ENCODE peak calls at places on chromosomes 13 and 19, in seven cellular contexts. J, C, O, R, X, P and E are unnamed samples.

GRCh38 chr19:10884273-10884672 is 12.9 kb downstream of the CARM1 start:
- DNase-seq in J (no peak), C (peak), O (no peak), R (no peak), X (no peak), P (no peak), E (no peak)

GRCh38 chr19:58561373-58562125 is 3.1 kb upstream of the UBE2M start:
- DNase-seq in J (no peak), C (no peak), O (no peak), R (no peak), X (no peak), P (no peak), E (no peak)

GRCh38 chr19:31114585-31114984 is 234.7 kb downstream of the TSHZ3 start:
- DNase-seq in J (no peak), C (no peak), O (no peak), R (no peak), X (no peak), P (no peak), E (no peak)

GRCh38 chr13:67619987-67620386 is 389.9 kb upstream of the PCDH9 start:
- DNase-seq in J (peak), C (peak), O (no peak), R (no peak), X (no peak), P (no peak), E (no peak)

GRCh38 chr19:4933528-4933927 is 24.2 kb downstream of the UHRF1 start:
- DNase-seq in J (no peak), C (no peak), O (no peak), R (no peak), X (no peak), P (no peak), E (no peak)

GRCh38 chr19:13149628-13150186 is 468 bp downstream of the STX10 start:
- DNase-seq in J (peak), C (no peak), O (no peak), R (no peak), X (peak), P (no peak), E (peak)

GRCh38 chr19:55638864-55639359 is 1.9 kb upstream of the ZNF580 start:
- DNase-seq in J (peak), C (peak), O (no peak), R (peak), X (peak), P (no peak), E (peak)

GRCh38 chr13:51971520-51972426 is 39.5 kb downstream of the ATP7B start:
- DNase-seq in J (no peak), C (no peak), O (no peak), R (no peak), X (peak), P (no peak), E (no peak)

GRCh38 chr19:55838251-55838650 is 1.9 kb downstream of the NLRP4 start:
- DNase-seq in J (no peak), C (no peak), O (no peak), R (no peak), X (no peak), P (peak), E (no peak)

GRCh38 chr19:45716314-45717130 is 14.2 kb downstream of the FBXO46 start:
- DNase-seq in J (peak), C (no peak), O (no peak), R (peak), X (no peak), P (no peak), E (peak)

GRCh38 chr13:21638319-21639282 is 32.3 kb upstream of the FGF9 start:
- DNase-seq in J (peak), C (peak), O (no peak), R (peak), X (no peak), P (no peak), E (peak)

GRCh38 chr19:44747739-44748425 is 626 bp upstream of the BCL3 start:
- DNase-seq in J (peak), C (peak), O (no peak), R (no peak), X (peak), P (no peak), E (peak)

GRCh38 chr13:50015263-50015662 is at the start of gene KCNRG:
- DNase-seq in J (no peak), C (peak), O (no peak), R (no peak), X (no peak), P (no peak), E (no peak)

GRCh38 chr19:12796146-12797071 is 5.1 kb downstream of the JUNB start:
- DNase-seq in J (peak), C (peak), O (no peak), R (peak), X (peak), P (no peak), E (peak)

GRCh38 chr19:45423589-45424190 is at the start of gene ERCC1:
- DNase-seq in J (peak), C (peak), O (peak), R (peak), X (peak), P (peak), E (peak)

GRCh38 chr13:110869805-110870706 is 44.8 kb downstream of the ANKRD10 start:
- DNase-seq in J (peak), C (peak), O (no peak), R (peak), X (peak), P (no peak), E (peak)

GRCh38 chr19:21482863-21483276 is 22.5 kb upstream of the ZNF429 start:
- DNase-seq in J (peak), C (no peak), O (peak), R (peak), X (peak), P (no peak), E (peak)

GRCh38 chr19:39446365-39447084 is 1.1 kb downstream of the SUPT5H start:
- DNase-seq in J (no peak), C (no peak), O (no peak), R (no peak), X (no peak), P (no peak), E (no peak)

GRCh38 chr13:57629821-57630235 is 1.7 kb upstream of the PCDH17 start:
- DNase-seq in J (peak), C (peak), O (peak), R (peak), X (no peak), P (no peak), E (peak)

GRCh38 chr19:15394426-15394825 is 14.8 kb upstream of the AKAP8 start:
- DNase-seq in J (no peak), C (no peak), O (no peak), R (no peak), X (no peak), P (no peak), E (no peak)

GRCh38 chr19:5679289-5680082 is 830 bp downstream of the MICOS13 start:
- DNase-seq in J (no peak), C (no peak), O (no peak), R (no peak), X (no peak), P (no peak), E (no peak)

GRCh38 chr19:49809155-49809986 is 3.7 kb downstream of the FUZ start:
- DNase-seq in J (peak), C (no peak), O (no peak), R (no peak), X (peak), P (no peak), E (peak)

GRCh38 chr13:94128430-94128829 is 351.1 kb downstream of the DCT start:
- DNase-seq in J (no peak), C (no peak), O (no peak), R (no peak), X (no peak), P (no peak), E (no peak)

GRCh38 chr19:16417660-16418596 is 53.8 kb downstream of the EPS15L1 start:
- DNase-seq in J (peak), C (peak), O (peak), R (peak), X (peak), P (no peak), E (peak)

GRCh38 chr13:67023088-67023893 is 206.8 kb downstream of the PCDH9 start:
- DNase-seq in J (peak), C (peak), O (no peak), R (no peak), X (no peak), P (no peak), E (no peak)

GRCh38 chr19:54436031-54436523 is 12.9 kb upstream of the LENG8 start:
- DNase-seq in J (no peak), C (no peak), O (no peak), R (no peak), X (no peak), P (no peak), E (no peak)

GRCh38 chr19:35306473-35307246 is 14.7 kb downstream of the MAG start:
- DNase-seq in J (no peak), C (no peak), O (no peak), R (peak), X (peak), P (no peak), E (no peak)

GRCh38 chr13:39148513-39148961 is 110.3 kb downstream of the NHLRC3 start:
- DNase-seq in J (no peak), C (no peak), O (no peak), R (no peak), X (no peak), P (no peak), E (no peak)

GRCh38 chr13:75813323-75813722 is 177.2 kb downstream of the LMO7 start:
- DNase-seq in J (no peak), C (no peak), O (no peak), R (no peak), X (no peak), P (no peak), E (peak)

GRCh38 chr19:11288349-11288748 is 7.6 kb upstream of the TSPAN16 start:
- DNase-seq in J (peak), C (peak), O (no peak), R (peak), X (no peak), P (no peak), E (peak)

GRCh38 chr19:43699506-43700367 is 16.1 kb upstream of the IRGC start:
- DNase-seq in J (no peak), C (peak), O (peak), R (no peak), X (no peak), P (no peak), E (peak)

GRCh38 chr13:85405316-85405897 is 393.8 kb downstream of the SLITRK6 start:
- DNase-seq in J (no peak), C (no peak), O (no peak), R (no peak), X (no peak), P (no peak), E (no peak)

GRCh38 chr13:83211301-83211700 is 671.0 kb downstream of the SLITRK1 start:
- DNase-seq in J (no peak), C (peak), O (no peak), R (no peak), X (no peak), P (no peak), E (no peak)

GRCh38 chr19:48565090-48565489 is 13.1 kb downstream of the SULT2B1 start:
- DNase-seq in J (peak), C (peak), O (no peak), R (no peak), X (peak), P (no peak), E (no peak)

GRCh38 chr13:100131863-100132574 is 43.1 kb downstream of the PCCA start:
- DNase-seq in J (peak), C (peak), O (no peak), R (peak), X (peak), P (no peak), E (peak)
- TF ChIP-seq RAD21 in J (no peak), C (no peak), O (peak), R (no peak), X (no peak), P (no peak), E (no peak)

GRCh38 chr13:87656311-87656710 is 14.9 kb upstream of the SLITRK5 start:
- DNase-seq in J (no peak), C (no peak), O (no peak), R (no peak), X (no peak), P (no peak), E (no peak)
- TF ChIP-seq RFX5 in J (no peak), C (no peak), O (no peak), R (no peak), X (no peak), P (no peak), E (no peak)

DNA sequence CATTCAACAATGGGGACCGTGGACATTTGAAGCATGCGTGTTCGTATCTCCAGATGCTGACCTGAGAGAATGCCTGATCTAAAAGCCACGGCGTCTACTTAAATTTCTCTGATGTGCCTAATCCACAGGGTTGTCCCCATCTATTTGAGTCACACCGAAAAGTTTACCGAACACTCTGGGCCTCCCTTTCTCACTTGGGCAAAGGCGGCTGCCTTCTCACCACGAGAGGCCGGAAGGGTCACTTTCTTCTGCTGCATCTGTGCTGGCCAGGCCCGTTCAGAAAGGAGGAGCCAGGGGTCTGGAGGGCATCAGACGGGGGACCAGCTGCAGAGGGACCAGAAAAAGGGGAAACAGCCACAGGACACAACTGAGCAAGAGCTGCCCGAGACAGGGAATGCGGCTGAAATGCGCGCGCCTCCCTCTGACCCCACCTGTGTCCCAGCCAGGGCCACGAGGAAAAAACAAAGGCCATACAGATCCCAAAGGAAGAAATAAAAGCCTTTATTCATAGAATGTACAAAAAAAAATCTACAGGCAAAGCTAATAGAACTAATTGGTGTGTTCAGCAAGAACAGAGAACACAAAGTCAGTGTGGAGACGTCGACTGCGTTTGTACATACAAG is 71.3 kb upstream of the C13orf46 start:
- DNase-seq in J (no peak), C (no peak), O (no peak), R (no peak), X (no peak), P (no peak), E (no peak)
- TF ChIP-seq RAD21 in J (no peak), C (no peak), O (no peak), R (no peak), X (no peak), P (no peak), E (no peak)

GRCh38 chr13:91032104-91032503 is 315.4 kb upstream of the MIR17HG start:
- DNase-seq in J (no peak), C (no peak), O (no peak), R (no peak), X (no peak), P (no peak), E (no peak)
- TF ChIP-seq RFX5 in J (no peak), C (no peak), O (no peak), R (no peak), X (no peak), P (no peak), E (no peak)

GRCh38 chr13:78660130-78660857 is 1.3 kb upstream of the OBI1 start:
- DNase-seq in J (peak), C (no peak), O (no peak), R (no peak), X (peak), P (no peak), E (peak)

GRCh38 chr13:78657699-78658629 is 991 bp downstream of the OBI1 start:
- DNase-seq in J (no peak), C (peak), O (no peak), R (peak), X (peak), P (no peak), E (peak)

GRCh38 chr13:78658630-78659449 is at the start of gene OBI1:
- DNase-seq in J (peak), C (peak), O (no peak), R (peak), X (peak), P (peak), E (peak)

GRCh38 chr13:78662467-78662866 is 3.5 kb upstream of the OBI1 start:
- DNase-seq in J (no peak), C (no peak), O (no peak), R (no peak), X (no peak), P (no peak), E (no peak)

GRCh38 chr13:78659450-78660110 is 625 bp upstream of the OBI1 start:
- DNase-seq in J (no peak), C (peak), O (no peak), R (no peak), X (no peak), P (no peak), E (peak)
- TF ChIP-seq RAD21 in J (no peak), C (no peak), O (no peak), R (no peak), X (no peak), P (no peak), E (no peak)

GRCh38 chr13:104949840-104950805 is 1585.3 kb downstream of the EFNB2 start:
- DNase-seq in J (no peak), C (no peak), O (no peak), R (no peak), X (no peak), P (no peak), E (no peak)
- TF ChIP-seq RFX5 in J (no peak), C (no peak), O (no peak), R (no peak), X (no peak), P (no peak), E (no peak)

DNA sequence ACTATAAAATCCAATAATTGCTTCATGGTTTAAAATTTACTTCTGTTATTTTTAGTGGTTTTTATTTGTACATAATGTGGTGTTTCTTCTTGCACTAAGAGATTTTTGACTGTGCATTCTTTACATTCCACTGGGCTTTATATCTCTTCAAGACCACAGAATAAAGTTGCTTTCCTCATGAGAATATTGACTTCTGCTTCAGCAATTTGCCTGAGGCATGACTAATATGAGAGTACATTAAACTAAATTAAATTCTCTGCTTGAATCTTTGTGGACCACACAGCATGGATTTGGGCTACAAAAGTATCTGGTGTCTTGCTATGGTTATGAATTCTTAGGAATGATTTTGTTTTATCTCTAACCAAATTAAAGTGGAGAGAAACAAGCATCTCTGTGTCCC is 1463.4 kb upstream of the PCDH20 start:
- DNase-seq in J (no peak), C (peak), O (no peak), R (no peak), X (no peak), P (no peak), E (no peak)
- TF ChIP-seq RAD21 in J (no peak), C (no peak), O (no peak), R (no peak), X (no peak), P (no peak), E (no peak)